ENCODE peak calls at places on chromosomes 12 and 14, in eight cellular contexts. T is AG10803; G is HTR-8/SVneo; P is mucosa of gallbladder; E is mucosa of descending colon; I is left ventricle myocardium superior; J is CD8-positive, alpha-beta T cell; W is Right ventricle myocardium inferior. N is an unnamed sample.

GRCh38 chr12:38588618-38589309 is 272.2 kb downstream of the ALG10B start:
- DNase-seq in G (no peak), W (no peak), J (no peak), I (no peak), T (no peak), E (no peak), P (no peak), N (no peak)

GRCh38 chr12:84807249-84807648 is 105.3 kb downstream of the SLC6A15 start:
- DNase-seq in E (no peak), W (no peak), P (no peak), T (no peak), J (no peak), I (no peak), G (no peak), N (no peak)

GRCh38 chr12:74890237-74890599 is 319.4 kb downstream of the KCNC2 start:
- DNase-seq in P (peak; percentile 48), I (no peak), J (no peak), W (no peak), E (no peak), G (peak; percentile 50), T (peak; percentile 72), N (no peak)

GRCh38 chr12:18975933-18976332 is 153.6 kb upstream of the PLEKHA5 start:
- DNase-seq in T (no peak), J (no peak), W (no peak), I (no peak), G (no peak), P (no peak), E (no peak), N (no peak)

GRCh38 chr12:131371580-131372475 is 339.1 kb upstream of the SFSWAP start:
- DNase-seq in T (no peak), E (no peak), P (no peak), J (no peak), G (no peak), W (no peak), I (no peak), N (peak; percentile 51)

GRCh38 chr14:61837336-61838229 is 75.4 kb downstream of the SNAPC1 start:
- DNase-seq in T (peak; percentile 76), J (peak; percentile 42), P (peak; percentile 87), W (peak; percentile 82), I (peak; percentile 73), E (peak; percentile 77), G (peak; percentile 99), N (peak; percentile 86)

GRCh38 chr14:80447396-80447795 is 236.1 kb upstream of the DIO2 start:
- DNase-seq in J (no peak), P (no peak), E (no peak), W (no peak), G (no peak), T (peak; percentile 31), I (no peak), N (no peak)

GRCh38 chr12:38921025-38921677 is 15.8 kb upstream of the CPNE8 start:
- DNase-seq in G (peak; percentile 10), E (peak; percentile 35), W (no peak), I (peak; percentile 33), J (no peak), P (peak; percentile 63), T (peak; percentile 49), N (no peak)

GRCh38 chr12:130761537-130762318 is 45.6 kb upstream of the RIMBP2 start:
- DNase-seq in T (peak; percentile 51), I (peak; percentile 44), G (peak; percentile 62), J (peak; percentile 26), W (no peak), P (peak; percentile 31), E (peak; percentile 57), N (peak; percentile 57)

GRCh38 chr14:104196461-104197180 is 58.2 kb downstream of the KIF26A start:
- DNase-seq in T (no peak), W (no peak), E (no peak), I (no peak), J (no peak), G (no peak), P (no peak), N (no peak)

GRCh38 chr12:42426733-42427132 is 100.8 kb downstream of the PPHLN1 start:
- DNase-seq in G (peak; percentile 53), W (no peak), P (no peak), E (no peak), T (peak; percentile 27), J (no peak), I (no peak), N (no peak)

GRCh38 chr12:92080390-92081285 is 65.0 kb downstream of the BTG1 start:
- DNase-seq in T (peak; percentile 97), E (no peak), P (no peak), J (no peak), I (no peak), W (no peak), G (peak; percentile 64), N (no peak)

GRCh38 chr12:49342066-49342913 is 4.4 kb upstream of the DNAJC22 start:
- DNase-seq in T (peak; percentile 44), G (no peak), E (peak; percentile 88), W (peak; percentile 86), P (peak; percentile 74), J (peak; percentile 39), I (peak; percentile 81), N (peak; percentile 87)

GRCh38 chr12:51442324-51442723 is 17.7 kb downstream of the SLC4A8 start:
- DNase-seq in I (no peak), E (no peak), W (no peak), G (no peak), P (no peak), J (no peak), T (peak; percentile 30), N (no peak)

GRCh38 chr14:69850086-69850735 is 29.0 kb upstream of the SMOC1 start:
- DNase-seq in P (no peak), T (no peak), I (no peak), W (no peak), G (no peak), J (no peak), E (peak; percentile 26), N (no peak)

GRCh38 chr14:67566908-67567307 is 33.2 kb downstream of the PIGH start:
- DNase-seq in E (no peak), J (no peak), G (no peak), P (no peak), W (no peak), I (no peak), T (peak; percentile 29), N (peak; percentile 39)

GRCh38 chr14:95482967-95483842 is 33.2 kb downstream of the SYNE3 start:
- DNase-seq in J (no peak), W (peak; percentile 88), G (peak; percentile 92), I (peak; percentile 82), P (peak; percentile 75), T (peak; percentile 95), E (peak; percentile 71), N (peak; percentile 91)

GRCh38 chr12:41576925-41577324 is 388.8 kb downstream of the PDZRN4 start:
- DNase-seq in G (no peak), P (no peak), T (no peak), J (no peak), I (no peak), E (no peak), W (no peak), N (no peak)

GRCh38 chr14:56137842-56138241 is 19.6 kb downstream of the PELI2 start:
- DNase-seq in P (no peak), W (no peak), I (no peak), G (no peak), E (no peak), T (no peak), J (no peak), N (no peak)

GRCh38 chr12:54526800-54527630 is 22.4 kb upstream of the PDE1B start:
- DNase-seq in P (no peak), T (peak; percentile 14), I (peak; percentile 46), E (no peak), J (no peak), G (peak; percentile 38), W (no peak), N (no peak)

GRCh38 chr14:26522985-26523384 is 74.8 kb downstream of the NOVA1 start:
- DNase-seq in E (no peak), W (no peak), G (no peak), I (no peak), T (peak; percentile 58), J (no peak), P (no peak), N (no peak)

GRCh38 chr14:56630707-56631106 is 51.1 kb downstream of the TMEM260 start:
- DNase-seq in W (no peak), E (no peak), I (no peak), G (no peak), P (no peak), T (peak; percentile 68), J (no peak), N (no peak)

GRCh38 chr12:130818381-130819247 is 20.4 kb downstream of the STX2 start:
- DNase-seq in G (no peak), T (no peak), P (peak; percentile 55), E (peak; percentile 86), W (peak; percentile 85), I (peak; percentile 87), J (peak; percentile 59), N (peak; percentile 79)

GRCh38 chr14:48382961-48383360 is 707.6 kb upstream of the MDGA2 start:
- DNase-seq in G (no peak), I (peak; percentile 14), W (no peak), E (no peak), T (no peak), J (no peak), P (no peak), N (no peak)

GRCh38 chr14:58270628-58271027 is 26.0 kb downstream of the PSMA3 start:
- DNase-seq in I (no peak), W (no peak), J (no peak), E (no peak), T (no peak), P (no peak), G (no peak), N (no peak)

GRCh38 chr14:105485720-105486332 is 860 bp upstream of the CRIP1 start:
- DNase-seq in W (peak; percentile 71), E (peak; percentile 63), P (no peak), G (no peak), I (peak; percentile 61), T (no peak), J (no peak), N (no peak)

GRCh38 chr12:84172823-84173424 is 739.7 kb downstream of the SLC6A15 start:
- DNase-seq in T (no peak), I (no peak), G (no peak), J (no peak), W (no peak), P (no peak), E (no peak), N (no peak)

GRCh38 chr12:127107744-127108143 is 1159.2 kb upstream of the TMEM132C start:
- DNase-seq in G (no peak), I (no peak), T (no peak), P (no peak), J (no peak), E (no peak), W (no peak), N (no peak)

GRCh38 chr12:5480218-5480952 is 48.5 kb downstream of the NTF3 start:
- DNase-seq in E (no peak), T (peak; percentile 65), W (no peak), J (no peak), P (no peak), I (no peak), G (no peak), N (no peak)

N was measured in sigmoid colon.